ENCODE peak calls at places on chromosome 11, in six cellular contexts. G is mesendoderm, N is IMR-90, W is mesenchymal stem cell, E is H9, T is H1. A is an unnamed sample.

GRCh38 chr11:47127213-47127612 is 49.5 kb downstream of the ARFGAP2 start:
- DNase-seq in E (no peak), G (no peak), N (no peak), T (no peak), W (no peak), A (no peak)

GRCh38 chr11:32210601-32211000 is 119.7 kb downstream of the RCN1 start:
- DNase-seq in E (no peak), W (peak; percentile 1), T (no peak), G (no peak), N (peak; percentile 33), A (no peak)

GRCh38 chr11:133291672-133292265 is 240.5 kb downstream of the OPCML start:
- DNase-seq in G (no peak), N (no peak), E (no peak), W (no peak), T (no peak), A (no peak)

GRCh38 chr11:41413843-41414242 is 45.6 kb downstream of the LRRC4C start:
- DNase-seq in T (no peak), E (no peak), W (no peak), G (no peak), N (no peak), A (no peak)

GRCh38 chr11:117226388-117227385 is 5.2 kb downstream of the PCSK7 start:
- DNase-seq in G (peak; percentile 85), W (peak; percentile 85), T (no peak), E (peak; percentile 52), N (peak; percentile 78), A (peak; percentile 75)

GRCh38 chr11:111932605-111932938 is 4.6 kb upstream of the DIXDC1 start:
- DNase-seq in N (peak; percentile 28), T (no peak), G (no peak), W (peak; percentile 29), E (no peak), A (no peak)

GRCh38 chr11:94885133-94885532 is 88.2 kb downstream of the CWC15 start:
- DNase-seq in T (no peak), W (peak; percentile 28), E (no peak), G (no peak), N (no peak), A (no peak)

GRCh38 chr11:79437274-79437980 is 3.4 kb downstream of the TENM4 start:
- DNase-seq in E (peak; percentile 82), T (peak; percentile 86), W (peak; percentile 48), N (peak; percentile 57), G (peak; percentile 88), A (peak; percentile 69)

GRCh38 chr11:73143126-73143838 is 1.2 kb upstream of the FCHSD2 start:
- DNase-seq in N (peak; percentile 58), E (no peak), W (peak; percentile 67), G (no peak), T (no peak), A (no peak)

GRCh38 chr11:44457862-44458261 is 107.6 kb upstream of the CD82 start:
- DNase-seq in G (no peak), W (no peak), T (no peak), E (no peak), N (no peak), A (no peak)

DNA sequence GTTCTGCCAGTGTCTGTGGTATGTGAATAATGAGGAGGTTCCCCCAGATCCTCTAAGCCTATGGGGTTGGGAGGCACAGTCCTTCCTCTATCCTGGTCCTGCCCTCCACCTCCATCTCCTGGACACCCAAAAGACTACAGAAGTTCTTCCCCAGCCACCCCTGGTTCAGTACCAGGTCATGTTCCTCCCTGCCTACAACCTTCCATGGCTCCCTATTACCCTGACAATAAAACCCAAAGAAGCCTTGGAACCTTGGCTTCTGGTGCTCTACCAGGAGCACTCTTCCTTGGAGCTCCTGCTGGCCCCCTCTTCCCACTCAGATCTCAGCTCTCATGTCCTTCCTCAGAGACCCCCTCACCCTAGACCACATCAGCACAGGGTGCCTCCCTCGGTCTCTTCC is 12.9 kb downstream of the TRPM5 start:
- DNase-seq in N (no peak), T (no peak), E (no peak), W (no peak), G (no peak), A (no peak)
- H2BK15ac ChIP-seq in N (no peak overlapping the region), T (no peak overlapping the region), E (no peak overlapping the region), W (no peak overlapping the region), G (no peak overlapping the region), A (no peak overlapping the region)

GRCh38 chr11:2693271-2693833 is 6.4 kb downstream of the KCNQ1OT1 start:
- DNase-seq in G (peak; percentile 91), N (no peak), T (peak; percentile 91), W (no peak), E (peak; percentile 96), A (no peak)

GRCh38 chr11:2694495-2694894 is 5.3 kb downstream of the KCNQ1OT1 start:
- DNase-seq in T (no peak), G (no peak), E (peak; percentile 8), N (no peak), W (no peak), A (no peak)

GRCh38 chr11:2696461-2696860 is 3.3 kb downstream of the KCNQ1OT1 start:
- DNase-seq in W (no peak), N (no peak), G (no peak), E (no peak), T (no peak), A (no peak)

GRCh38 chr11:2693851-2694261 is 5.9 kb downstream of the KCNQ1OT1 start:
- DNase-seq in G (peak; percentile 67), T (no peak), W (no peak), N (no peak), E (peak; percentile 71), A (no peak)

GRCh38 chr11:2694995-2695939 is 4.5 kb downstream of the KCNQ1OT1 start:
- DNase-seq in N (no peak), T (no peak), E (peak; percentile 20), G (no peak), W (no peak), A (no peak)
- H3K4me1 ChIP-seq in N (peaks cover 3% of the 10 kb centered on the region), T (peaks cover 40% of the 10 kb centered on the region), E (peaks cover 37% of the 10 kb centered on the region), G (peaks cover 19% of the 10 kb centered on the region), W (peaks cover 44% of the 10 kb centered on the region), A (peaks cover 23% of the 10 kb centered on the region)

GRCh38 chr11:984576-984975 is 51.9 kb downstream of the MUC6 start:
- DNase-seq in N (no peak), T (no peak), E (no peak), W (no peak), G (no peak), A (no peak)

GRCh38 chr11:986270-986951 is 50.1 kb downstream of the MUC6 start:
- DNase-seq in N (no peak), G (no peak), E (no peak), W (no peak), T (no peak), A (no peak)

GRCh38 chr11:985435-985834 is 51.1 kb downstream of the MUC6 start:
- DNase-seq in W (no peak), N (no peak), T (no peak), G (no peak), E (no peak), A (no peak)

GRCh38 chr11:986952-987305 is 49.6 kb downstream of the MUC6 start:
- DNase-seq in N (no peak), G (no peak), E (no peak), T (no peak), W (no peak), A (no peak)

GRCh38 chr11:985848-986247 is 50.7 kb downstream of the MUC6 start:
- DNase-seq in E (no peak), G (no peak), N (no peak), W (no peak), T (no peak), A (no peak)
- H2AK5ac ChIP-seq in E (no peak overlapping the region), G (no peak overlapping the region), N (no peak overlapping the region), W (no peak overlapping the region), T (no peak overlapping the region), A (no peak overlapping the region)

DNA sequence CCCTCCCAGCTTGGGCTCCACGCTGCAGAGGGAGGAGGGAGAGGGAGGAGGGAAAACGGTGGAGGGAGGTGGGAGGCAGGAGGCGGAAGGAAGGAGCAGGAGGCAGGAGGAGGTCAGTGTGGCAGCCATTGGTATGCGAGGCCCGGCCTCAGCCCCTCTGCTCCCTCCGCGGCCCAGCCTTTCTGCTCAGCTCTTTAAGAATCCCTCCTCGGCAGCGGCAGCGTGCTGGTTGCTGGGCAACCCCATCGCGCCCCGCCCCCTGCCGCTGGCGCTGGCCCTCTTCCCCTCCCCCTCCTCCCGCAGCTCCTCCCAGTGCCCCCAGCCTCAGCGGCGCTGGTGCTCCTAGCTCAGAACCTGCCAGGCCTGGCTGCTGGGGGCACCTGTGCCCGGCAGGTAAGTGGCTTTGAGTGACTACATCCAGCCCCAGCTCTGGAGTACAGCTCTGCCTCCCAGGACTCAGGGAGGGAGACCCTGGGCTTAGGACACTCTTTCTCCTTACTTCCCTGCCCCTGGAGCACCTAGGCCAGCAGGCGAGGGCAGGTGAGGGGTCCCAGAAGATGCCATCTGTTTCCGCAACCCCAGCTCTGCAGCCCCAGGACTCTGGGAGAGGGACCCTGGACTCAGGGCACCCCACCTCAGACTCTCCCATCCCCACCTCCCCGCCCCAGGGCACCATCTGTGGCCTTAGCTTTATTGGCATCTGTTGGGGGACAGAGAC is 7.2 kb upstream of the FLRT1 start:
- DNase-seq in T (peak; percentile 87), G (peak; percentile 95), E (peak; percentile 92), W (peak; percentile 35), N (no peak), A (peak; percentile 85)
- H2BK15ac ChIP-seq in T (peak overlapping the region; percentile 46), G (no peak overlapping the region), E (no peak overlapping the region), W (peak overlapping the region; percentile 52), N (no peak overlapping the region), A (peak overlapping the region; percentile 99)

A was measured in neuronal stem cell.